ENCODE peak calls at places on chromosomes 4 and X, in four cellular contexts. One of them, this sample, is unnamed.

GRCh38 chr4:81060587-81061339 is 30.3 kb downstream of the BMP3 start:
- DNase-seq in NCI-H82: no peak
- DNase-seq in D341Med: no peak
- DNase-seq in naive thymus-derived CD8-positive, alpha-beta T cell: no peak
- DNase-seq in this sample: no peak

GRCh38 chrX:23726196-23726595 is 16.9 kb downstream of the ACOT9 start:
- DNase-seq in NCI-H82: no peak
- DNase-seq in D341Med: no peak
- DNase-seq in naive thymus-derived CD8-positive, alpha-beta T cell: no peak
- DNase-seq in this sample: peak

GRCh38 chr4:152968806-152969394 is 32.8 kb downstream of the FHDC1 start:
- DNase-seq in D341Med: no peak
- DNase-seq in naive thymus-derived CD8-positive, alpha-beta T cell: no peak
- DNase-seq in NCI-H82: no peak
- DNase-seq in this sample: no peak

GRCh38 chr4:154132406-154132805 is 343.5 kb upstream of the SFRP2 start:
- DNase-seq in D341Med: no peak
- DNase-seq in naive thymus-derived CD8-positive, alpha-beta T cell: no peak
- DNase-seq in NCI-H82: no peak
- DNase-seq in this sample: no peak

GRCh38 chrX:5991393-5991792 is 237.3 kb downstream of the NLGN4X start:
- DNase-seq in naive thymus-derived CD8-positive, alpha-beta T cell: no peak
- DNase-seq in D341Med: no peak
- DNase-seq in NCI-H82: no peak
- DNase-seq in this sample: no peak

GRCh38 chr4:107647591-107647990 is 72.4 kb downstream of the PAPSS1 start:
- DNase-seq in NCI-H82: no peak
- DNase-seq in naive thymus-derived CD8-positive, alpha-beta T cell: no peak
- DNase-seq in D341Med: no peak
- DNase-seq in this sample: no peak

GRCh38 chrX:112731793-112732192 is 52.1 kb upstream of the LHFPL1 start:
- DNase-seq in NCI-H82: peak
- DNase-seq in naive thymus-derived CD8-positive, alpha-beta T cell: no peak
- DNase-seq in D341Med: no peak
- DNase-seq in this sample: no peak

GRCh38 chrX:22134681-22135080 is 102.6 kb downstream of the PHEX start:
- DNase-seq in NCI-H82: peak
- DNase-seq in D341Med: no peak
- DNase-seq in naive thymus-derived CD8-positive, alpha-beta T cell: no peak
- DNase-seq in this sample: no peak

GRCh38 chr4:2798399-2799301 is 5.8 kb downstream of the SH3BP2 start:
- DNase-seq in D341Med: no peak
- DNase-seq in NCI-H82: peak
- DNase-seq in naive thymus-derived CD8-positive, alpha-beta T cell: no peak
- DNase-seq in this sample: peak

GRCh38 chr4:45453258-45453841 is 670.5 kb downstream of the GABRG1 start:
- DNase-seq in naive thymus-derived CD8-positive, alpha-beta T cell: no peak
- DNase-seq in D341Med: peak
- DNase-seq in NCI-H82: peak
- DNase-seq in this sample: no peak

GRCh38 chr4:3192827-3193226 is 56.1 kb upstream of the MSANTD1 start:
- DNase-seq in D341Med: no peak
- DNase-seq in NCI-H82: no peak
- DNase-seq in naive thymus-derived CD8-positive, alpha-beta T cell: no peak
- DNase-seq in this sample: no peak

GRCh38 chr4:7210818-7211217 is 18.5 kb downstream of the SORCS2 start:
- DNase-seq in D341Med: no peak
- DNase-seq in NCI-H82: no peak
- DNase-seq in naive thymus-derived CD8-positive, alpha-beta T cell: no peak
- DNase-seq in this sample: no peak

GRCh38 chrX:129540725-129541184 is 696 bp downstream of the OCRL start:
- DNase-seq in naive thymus-derived CD8-positive, alpha-beta T cell: no peak
- DNase-seq in NCI-H82: no peak
- DNase-seq in D341Med: peak
- DNase-seq in this sample: no peak

GRCh38 chrX:68511255-68511654 is 12.4 kb downstream of the YIPF6 start:
- DNase-seq in NCI-H82: peak
- DNase-seq in D341Med: peak
- DNase-seq in naive thymus-derived CD8-positive, alpha-beta T cell: no peak
- DNase-seq in this sample: peak

GRCh38 chrX:3346436-3347329 is at the start of gene MXRA5:
- DNase-seq in D341Med: peak
- DNase-seq in naive thymus-derived CD8-positive, alpha-beta T cell: no peak
- DNase-seq in NCI-H82: no peak
- DNase-seq in this sample: no peak

GRCh38 chrX:53056292-53056691 is 7.7 kb downstream of the GPR173 start:
- DNase-seq in NCI-H82: no peak
- DNase-seq in naive thymus-derived CD8-positive, alpha-beta T cell: no peak
- DNase-seq in D341Med: no peak
- DNase-seq in this sample: no peak

GRCh38 chr4:158170691-158171455 is 2.0 kb downstream of the GASK1B start:
- DNase-seq in D341Med: peak
- DNase-seq in naive thymus-derived CD8-positive, alpha-beta T cell: no peak
- DNase-seq in NCI-H82: no peak
- DNase-seq in this sample: no peak

GRCh38 chr4:123209436-123209835 is 187.2 kb upstream of the SPRY1 start:
- DNase-seq in NCI-H82: no peak
- DNase-seq in D341Med: no peak
- DNase-seq in naive thymus-derived CD8-positive, alpha-beta T cell: no peak
- DNase-seq in this sample: no peak

GRCh38 chrX:46325312-46325877 is 219.8 kb downstream of the ZNF674 start:
- DNase-seq in naive thymus-derived CD8-positive, alpha-beta T cell: no peak
- DNase-seq in D341Med: no peak
- DNase-seq in NCI-H82: no peak
- DNase-seq in this sample: no peak

GRCh38 chr4:173317003-173317402 is 17.2 kb downstream of the HMGB2 start:
- DNase-seq in D341Med: peak
- DNase-seq in naive thymus-derived CD8-positive, alpha-beta T cell: no peak
- DNase-seq in NCI-H82: peak
- DNase-seq in this sample: no peak

GRCh38 chr4:114383055-114383454 is 215.6 kb upstream of the UGT8 start:
- DNase-seq in NCI-H82: no peak
- DNase-seq in naive thymus-derived CD8-positive, alpha-beta T cell: no peak
- DNase-seq in D341Med: no peak
- DNase-seq in this sample: no peak

GRCh38 chr4:5510506-5510905 is 197.9 kb downstream of the EVC2 start:
- DNase-seq in NCI-H82: no peak
- DNase-seq in D341Med: no peak
- DNase-seq in naive thymus-derived CD8-positive, alpha-beta T cell: no peak
- DNase-seq in this sample: no peak

GRCh38 chr4:150248181-150248580 is 169.9 kb downstream of the DCLK2 start:
- DNase-seq in naive thymus-derived CD8-positive, alpha-beta T cell: no peak
- DNase-seq in D341Med: no peak
- DNase-seq in NCI-H82: peak
- DNase-seq in this sample: no peak